ENCODE peak calls at places on chromosome 18, in five cellular contexts. D, J, P, U and W are unnamed samples.

GRCh38 chr18:48153641-48154481 is 223.4 kb upstream of the SMAD2 start:
- DNase-seq in D (no peak), J (no peak), P (no peak), U (no peak), W (no peak)

GRCh38 chr18:67132919-67133318 is 383.6 kb downstream of the DSEL start:
- DNase-seq in D (no peak), J (no peak), P (no peak), U (no peak), W (no peak)

GRCh38 chr18:30039201-30039600 is 1003.3 kb downstream of the DSC3 start:
- DNase-seq in D (no peak), J (no peak), P (no peak), U (no peak), W (no peak)

GRCh38 chr18:51250006-51250405 is 52.5 kb upstream of the MEX3C start:
- DNase-seq in D (no peak), J (no peak), P (no peak), U (no peak), W (no peak)

GRCh38 chr18:56257215-56257614 is 381.2 kb downstream of the TXNL1 start:
- DNase-seq in D (no peak), J (no peak), P (no peak), U (no peak), W (no peak)

GRCh38 chr18:13398631-13399030 is 180.1 kb downstream of the LDLRAD4 start:
- DNase-seq in D (no peak), J (no peak), P (no peak), U (no peak), W (no peak)

GRCh38 chr18:34932792-34933466 is 108.3 kb upstream of the MAPRE2 start:
- DNase-seq in D (no peak), J (no peak), P (no peak), U (no peak), W (no peak)

GRCh38 chr18:11946756-11947155 is 34.6 kb upstream of the IMPA2 start:
- DNase-seq in D (no peak), J (peak), P (no peak), U (no peak), W (no peak)

GRCh38 chr18:80023173-80023572 is 11.1 kb upstream of the RBFA start:
- DNase-seq in D (no peak), J (no peak), P (peak), U (no peak), W (no peak)

GRCh38 chr18:45825258-45825744 is at the start of gene SIGLEC15:
- DNase-seq in D (no peak), J (peak), P (no peak), U (no peak), W (peak)

GRCh38 chr18:10797882-10798281 is 272.1 kb downstream of the NAPG start:
- DNase-seq in D (no peak), J (no peak), P (peak), U (no peak), W (no peak)

GRCh38 chr18:12239426-12239825 is 14.7 kb upstream of the CIDEA start:
- DNase-seq in D (no peak), J (no peak), P (no peak), U (no peak), W (no peak)

GRCh38 chr18:48408727-48409590 is at the start of gene ZBTB7C:
- DNase-seq in D (no peak), J (peak), P (no peak), U (peak), W (peak)

GRCh38 chr18:79965119-79965902 is 868 bp downstream of the HSBP1L1 start:
- DNase-seq in D (no peak), J (peak), P (no peak), U (no peak), W (peak)

GRCh38 chr18:79531926-79532689 is 136.4 kb downstream of the NFATC1 start:
- DNase-seq in D (no peak), J (no peak), P (no peak), U (no peak), W (peak)

GRCh38 chr18:58606236-58606635 is 22.7 kb downstream of the ALPK2 start:
- DNase-seq in D (no peak), J (no peak), P (no peak), U (no peak), W (no peak)

GRCh38 chr18:991441-991840 is 86.8 kb downstream of the ADCYAP1 start:
- DNase-seq in D (no peak), J (no peak), P (no peak), U (no peak), W (no peak)

GRCh38 chr18:43919565-43919964 is 642.3 kb upstream of the SYT4 start:
- DNase-seq in D (no peak), J (no peak), P (no peak), U (no peak), W (no peak)

GRCh38 chr18:519019-519879 is 18.7 kb upstream of the COLEC12 start:
- DNase-seq in D (no peak), J (no peak), P (no peak), U (peak), W (peak)

GRCh38 chr18:46174317-46175039 is 70.3 kb downstream of the HAUS1 start:
- DNase-seq in D (no peak), J (no peak), P (peak), U (peak), W (no peak)

GRCh38 chr18:9091066-9091476 is 11.4 kb upstream of the NDUFV2 start:
- DNase-seq in D (no peak), J (no peak), P (no peak), U (no peak), W (no peak)

GRCh38 chr18:12308386-12309100 is 502 bp downstream of the TUBB6 start:
- DNase-seq in D (no peak), J (peak), P (no peak), U (peak), W (peak)

GRCh38 chr18:78595924-78596573 is 383.6 kb upstream of the SALL3 start:
- DNase-seq in D (no peak), J (no peak), P (no peak), U (no peak), W (no peak)

GRCh38 chr18:78239090-78239457 is 740.5 kb upstream of the SALL3 start:
- DNase-seq in D (no peak), J (no peak), P (no peak), U (no peak), W (no peak)

GRCh38 chr18:73693091-73693490 is 454.5 kb downstream of the FBXO15 start:
- DNase-seq in D (no peak), J (no peak), P (no peak), U (no peak), W (no peak)

GRCh38 chr18:30860741-30861140 is 181.8 kb downstream of the DSC3 start:
- DNase-seq in D (no peak), J (no peak), P (no peak), U (no peak), W (no peak)

GRCh38 chr18:29164993-29165599 is 988.2 kb upstream of the CDH2 start:
- DNase-seq in D (no peak), J (no peak), P (no peak), U (no peak), W (no peak)

GRCh38 chr18:59454909-59455727 is 96.1 kb upstream of the LMAN1 start:
- DNase-seq in D (no peak), J (no peak), P (no peak), U (peak), W (no peak)

GRCh38 chr18:55577812-55578539 is 10.0 kb downstream of the TCF4 start:
- DNase-seq in D (no peak), J (no peak), P (no peak), U (no peak), W (no peak)

GRCh38 chr18:37889963-37890362 is 324.4 kb upstream of the CELF4 start:
- DNase-seq in D (no peak), J (no peak), P (no peak), U (no peak), W (no peak)

GRCh38 chr18:13138822-13139139 is 79.8 kb upstream of the LDLRAD4 start:
- DNase-seq in D (no peak), J (no peak), P (no peak), U (no peak), W (no peak)